ENCODE peak calls at places on chromosomes 5 and 9, in seven cellular contexts. Z is T-helper 22 cell; R is thoracic aorta; O is CD4-positive, alpha-beta memory T cell; H is amniotic epithelial cell; K is hypothalamus; P is HepG2. W is an unnamed sample.

GRCh38 chr5:72093231-72093630 is 14.0 kb upstream of the MAP1B start:
- DNase-seq in P (no peak), Z (no peak), H (peak), O (no peak), K (no peak), R (no peak), W (no peak)

GRCh38 chr5:24491482-24491881 is 153.3 kb downstream of the CDH10 start:
- DNase-seq in R (no peak), O (no peak), Z (no peak), P (no peak), H (no peak), K (no peak), W (no peak)

GRCh38 chr9:2027761-2028160 is 12.6 kb downstream of the SMARCA2 start:
- DNase-seq in K (no peak), R (no peak), Z (no peak), P (no peak), H (no peak), O (no peak), W (no peak)

GRCh38 chr5:175104682-175105081 is 339.3 kb downstream of the DRD1 start:
- DNase-seq in H (no peak), R (no peak), P (no peak), Z (no peak), K (no peak), O (no peak), W (no peak)

GRCh38 chr5:40687316-40687715 is 7.6 kb downstream of the PTGER4 start:
- DNase-seq in Z (peak), R (no peak), H (no peak), P (no peak), O (peak), K (no peak), W (no peak)

GRCh38 chr5:151202381-151203139 is 21.3 kb downstream of the CCDC69 start:
- DNase-seq in R (no peak), O (no peak), K (no peak), Z (peak), H (peak), P (no peak), W (no peak)

GRCh38 chr9:37623267-37623666 is 27.5 kb upstream of the FRMPD1 start:
- DNase-seq in P (no peak), K (no peak), R (no peak), Z (no peak), O (no peak), H (no peak), W (no peak)

GRCh38 chr5:59423021-59423420 is 470.5 kb downstream of the PDE4D start:
- DNase-seq in R (no peak), P (no peak), Z (no peak), H (no peak), O (no peak), K (no peak), W (no peak)

GRCh38 chr9:130940693-130941576 is 1.9 kb upstream of the FIBCD1 start:
- DNase-seq in H (peak), R (no peak), K (peak), O (peak), Z (peak), P (peak), W (peak)

GRCh38 chr5:61313960-61314681 is 17.9 kb upstream of the ZSWIM6 start:
- DNase-seq in O (no peak), K (no peak), P (no peak), H (peak), Z (no peak), R (peak), W (no peak)

GRCh38 chr5:1009359-1010180 is 968 bp downstream of the NKD2 start:
- DNase-seq in O (no peak), K (no peak), P (no peak), H (no peak), Z (no peak), R (no peak), W (no peak)

GRCh38 chr9:127751269-127752054 is 16.4 kb upstream of the TOR2A start:
- DNase-seq in P (no peak), R (no peak), O (no peak), Z (no peak), H (no peak), K (no peak), W (peak)

GRCh38 chr5:41924872-41925554 is at the start of gene FBXO4:
- DNase-seq in R (peak), P (peak), K (peak), H (peak), O (peak), Z (peak), W (peak)

GRCh38 chr9:122347348-122348287 is 23.2 kb upstream of the PTGS1 start:
- DNase-seq in R (no peak), H (no peak), P (peak), O (no peak), K (no peak), Z (no peak), W (peak)

GRCh38 chr5:127694518-127695171 is 8.5 kb upstream of the CCDC192 start:
- DNase-seq in P (no peak), Z (no peak), O (no peak), K (no peak), H (no peak), R (no peak), W (no peak)

GRCh38 chr5:153974131-153974812 is 64.4 kb downstream of the FAM114A2 start:
- DNase-seq in K (no peak), O (peak), P (peak), Z (no peak), R (no peak), H (peak), W (peak)

GRCh38 chr5:140251527-140251973 is 51.4 kb downstream of the PFDN1 start:
- DNase-seq in H (peak), O (peak), R (no peak), P (no peak), Z (peak), K (no peak), W (peak)

GRCh38 chr5:130109152-130109551 is 204.9 kb downstream of the CHSY3 start:
- DNase-seq in Z (no peak), O (peak), P (peak), R (no peak), H (peak), K (no peak), W (peak)

GRCh38 chr5:179149278-179149677 is 89.1 kb downstream of the ZNF354C start:
- DNase-seq in H (no peak), K (no peak), Z (no peak), O (no peak), R (no peak), P (no peak), W (no peak)

GRCh38 chr9:14247577-14247976 is 66.4 kb downstream of the NFIB start:
- DNase-seq in R (no peak), Z (no peak), O (no peak), H (no peak), K (no peak), P (no peak), W (no peak)

GRCh38 chr9:77830618-77831285 is 182.6 kb upstream of the GNA14 start:
- DNase-seq in O (no peak), R (no peak), Z (no peak), H (peak), P (no peak), K (no peak), W (no peak)

GRCh38 chr5:14615365-14615764 is 33.8 kb downstream of the OTULINL start:
- DNase-seq in K (no peak), R (no peak), Z (no peak), O (no peak), P (no peak), H (no peak), W (no peak)

GRCh38 chr5:161342886-161343285 is 203.6 kb downstream of the GABRB2 start:
- DNase-seq in R (no peak), Z (no peak), K (no peak), P (no peak), O (no peak), H (no peak), W (no peak)

GRCh38 chr5:156879665-156880285 is 29.7 kb downstream of the PPP1R2B start:
- DNase-seq in H (no peak), K (no peak), P (no peak), R (no peak), Z (no peak), O (no peak), W (no peak)

GRCh38 chr5:141560141-141560540 is 58.7 kb downstream of the DIAPH1 start:
- DNase-seq in R (no peak), H (peak), K (no peak), P (no peak), Z (no peak), O (no peak), W (peak)

GRCh38 chr5:124124711-124125229 is 612.8 kb downstream of the CSNK1G3 start:
- DNase-seq in P (no peak), K (no peak), H (peak), R (no peak), O (no peak), Z (no peak), W (no peak)

GRCh38 chr5:93192107-93192506 is 388.9 kb downstream of the NR2F1-AS1 start:
- DNase-seq in O (no peak), R (no peak), Z (no peak), P (peak), H (peak), K (no peak), W (peak)

W was measured in HT-29.